ENCODE peak calls at places on chromosomes 16 and 17, in four cellular contexts. A is GM23338, R is A673, J is neural progenitor cell. P is an unnamed sample.

GRCh38 chr17:57442914-57443571 is 186.7 kb downstream of the MSI2 start:
- DNase-seq in J (no peak), R (no peak), A (no peak), P (no peak)

GRCh38 chr16:10876799-10877341 is at the start of gene CIITA:
- DNase-seq in J (no peak), A (peak), R (peak), P (peak)

GRCh38 chr16:56715128-56715527 is 14.8 kb upstream of the NUP93 start:
- DNase-seq in J (no peak), R (no peak), A (no peak), P (no peak)

GRCh38 chr16:68644715-68645493 is at the start of gene CDH3:
- DNase-seq in R (peak), A (peak), J (peak), P (peak)

GRCh38 chr16:29030086-29030840 is 45.4 kb downstream of the LAT start:
- DNase-seq in R (no peak), A (no peak), J (no peak), P (no peak)

GRCh38 chr17:80361495-80362220 is 53.3 kb upstream of the ENDOV start:
- DNase-seq in J (peak), A (peak), R (peak), P (no peak)

GRCh38 chr16:85402910-85403692 is 210.0 kb upstream of the GSE1 start:
- DNase-seq in A (peak), J (no peak), R (peak), P (no peak)

GRCh38 chr16:71474864-71475263 is 12.8 kb upstream of the ZNF23 start:
- DNase-seq in A (no peak), R (no peak), J (no peak), P (no peak)

GRCh38 chr16:57196753-57197152 is 10.6 kb downstream of the RSPRY1 start:
- DNase-seq in A (no peak), R (no peak), J (no peak), P (no peak)

GRCh38 chr16:30721606-30722005 is 22.6 kb downstream of the SRCAP start:
- DNase-seq in R (no peak), A (no peak), J (no peak), P (no peak)

GRCh38 chr17:11023639-11024479 is 186.0 kb upstream of the PIRT start:
- DNase-seq in R (no peak), A (no peak), J (no peak), P (no peak)

GRCh38 chr17:65855245-65855644 is 293.8 kb upstream of the AXIN2 start:
- DNase-seq in R (no peak), J (no peak), A (peak), P (peak)

GRCh38 chr17:55547027-55547670 is 35.9 kb upstream of the SMIM36 start:
- DNase-seq in R (peak), J (no peak), A (no peak), P (no peak)

GRCh38 chr17:71900830-71901229 is 220.0 kb upstream of the SOX9 start:
- DNase-seq in R (no peak), J (no peak), A (no peak), P (peak)

GRCh38 chr17:80261159-80261894 is 675 bp downstream of the RNF213 start:
- DNase-seq in A (peak), R (peak), J (peak), P (peak)

GRCh38 chr17:36824678-36825091 is 112.6 kb upstream of the LHX1 start:
- DNase-seq in A (no peak), R (no peak), J (no peak), P (no peak)

GRCh38 chr17:38449364-38449763 is 21.1 kb downstream of the ARHGAP23 start:
- DNase-seq in R (no peak), J (no peak), A (peak), P (peak)

GRCh38 chr17:67911038-67911782 is 85.1 kb downstream of the C17orf58 start:
- DNase-seq in R (no peak), A (no peak), J (no peak), P (no peak)

GRCh38 chr16:66930189-66930588 is 4.0 kb downstream of the CIAO2B start:
- DNase-seq in R (no peak), J (no peak), A (no peak), P (peak)

GRCh38 chr17:69220098-69220497 is 8.5 kb downstream of the ABCA10 start:
- DNase-seq in R (no peak), A (no peak), J (no peak), P (no peak)

GRCh38 chr16:67104845-67105244 is 4.9 kb upstream of the PHAF1 start:
- DNase-seq in R (no peak), J (no peak), A (no peak), P (peak)

GRCh38 chr17:81427446-81428120 is 32.3 kb downstream of the BAHCC1 start:
- DNase-seq in J (peak), A (no peak), R (peak), P (no peak)

GRCh38 chr16:81896902-81897301 is 114.4 kb downstream of the SDR42E1 start:
- DNase-seq in J (no peak), R (no peak), A (no peak), P (no peak)

GRCh38 chr17:47066095-47066494 is 87.0 kb upstream of the RPRML start:
- DNase-seq in R (no peak), J (peak), A (peak), P (no peak)

GRCh38 chr17:28745052-28745776 is 1.4 kb downstream of the TRAF4 start:
- DNase-seq in A (peak), R (peak), J (peak), P (no peak)

GRCh38 chr16:85759631-85760419 is 8.9 kb upstream of the C16orf74 start:
- DNase-seq in J (no peak), A (peak), R (no peak), P (peak)

GRCh38 chr16:72371307-72372081 is 199.5 kb upstream of the PMFBP1 start:
- DNase-seq in A (peak), R (no peak), J (peak), P (peak)

GRCh38 chr16:3349175-3349574 is 6.5 kb upstream of the OR2C1 start:
- DNase-seq in J (no peak), R (no peak), A (no peak), P (no peak)
- H3K4me3 ChIP-seq in J (no peak), R (no peak), A (no peak), P (no peak)

DNA sequence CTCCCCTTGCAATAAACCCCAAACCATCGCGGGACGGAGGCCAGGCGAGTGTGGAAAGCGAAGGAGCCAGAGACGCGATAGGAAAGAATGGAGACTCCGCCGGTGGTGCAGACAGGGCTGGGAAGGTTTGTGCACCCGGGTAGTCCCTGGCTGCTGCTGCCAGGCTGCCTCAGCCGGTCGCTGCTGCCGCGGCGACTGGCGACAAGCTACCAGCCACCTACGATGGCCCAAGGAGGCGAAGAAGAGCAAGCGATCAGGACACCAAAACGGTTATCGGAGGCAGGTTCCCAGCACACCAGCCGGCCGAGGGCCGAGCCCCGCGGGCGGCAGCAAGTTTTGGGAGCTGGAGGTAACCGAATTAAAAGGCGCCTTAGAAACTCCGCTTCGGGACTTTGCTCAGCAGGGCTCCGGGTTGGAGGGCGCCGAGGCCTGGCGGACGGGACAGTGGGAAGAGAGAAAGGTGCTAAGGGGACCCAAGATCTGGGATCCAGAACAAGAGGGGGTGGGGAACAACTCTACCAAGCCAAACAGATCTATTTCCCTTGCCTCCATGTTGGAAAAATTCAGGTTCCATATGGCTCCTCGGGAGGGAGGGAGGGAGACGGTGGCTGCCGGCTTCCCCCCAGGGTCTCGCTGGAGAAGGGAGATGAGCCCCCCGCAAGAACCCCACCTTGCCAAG is 9.6 kb upstream of the HOXB2 start:
- DNase-seq in R (peak), J (peak), A (peak), P (peak)
- TF ChIP-seq EZH2 in R (no peak), J (peak), A (peak), P (no peak)

DNA sequence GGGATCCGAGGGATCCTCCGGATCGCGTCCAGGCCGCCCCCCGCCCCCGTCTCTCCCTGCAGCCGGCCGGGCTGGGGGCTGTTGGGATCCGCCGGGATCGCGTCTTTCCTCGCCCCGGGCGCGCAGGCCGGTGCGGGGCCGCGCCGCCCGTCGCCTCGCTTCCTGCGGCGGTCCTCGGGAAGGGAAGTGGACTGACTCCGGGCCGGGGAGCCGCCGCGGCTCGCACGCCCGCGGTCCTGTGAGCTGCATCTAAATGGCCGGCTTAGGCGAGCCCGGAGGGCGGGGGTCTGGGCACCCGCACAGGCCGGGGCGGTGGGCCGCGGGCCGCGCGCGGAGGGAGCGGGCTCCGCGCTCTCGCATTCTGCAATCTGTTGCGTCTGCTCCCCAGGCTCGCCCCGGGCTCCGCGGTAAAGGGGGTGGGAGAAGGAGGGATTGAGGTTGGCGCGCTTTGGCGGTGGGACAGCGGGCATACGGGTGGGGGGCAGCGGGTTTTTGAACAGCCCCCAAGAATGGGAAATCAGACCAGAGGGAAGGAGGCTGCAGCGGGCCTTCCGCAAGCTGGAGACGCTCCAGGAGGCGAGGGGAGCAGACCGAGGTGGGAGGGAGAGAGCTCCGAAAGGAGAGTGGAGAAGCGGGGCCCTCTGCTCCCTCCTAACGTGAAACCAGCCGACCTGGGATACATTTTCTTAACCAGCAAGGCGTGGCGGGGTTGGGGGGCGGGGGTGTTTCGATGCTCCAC is 2.2 kb downstream of the TMEM132E start:
- DNase-seq in J (peak), A (peak), R (no peak), P (no peak)
- H3K4me3 ChIP-seq in J (peak), A (peak), R (peak), P (no peak)

GRCh38 chr16:12902511-12903324 is 1.3 kb downstream of the SHISA9 start:
- DNase-seq in R (no peak), J (peak), A (peak), P (peak)
- TF ChIP-seq EZH2 in R (peak), J (peak), A (no peak), P (no peak)

GRCh38 chr16:78478267-78478821 is 378.9 kb downstream of the WWOX start:
- DNase-seq in A (peak), R (peak), J (peak), P (no peak)

GRCh38 chr16:78479723-78480122 is 380.3 kb downstream of the WWOX start:
- DNase-seq in R (no peak), J (no peak), A (no peak), P (no peak)

GRCh38 chr16:78469787-78470186 is 370.3 kb downstream of the WWOX start:
- DNase-seq in A (no peak), R (no peak), J (no peak), P (no peak)

GRCh38 chr16:78473031-78473699 is 373.7 kb downstream of the WWOX start:
- DNase-seq in R (no peak), J (no peak), A (no peak), P (no peak)

GRCh38 chr16:78474762-78475161 is 375.3 kb downstream of the WWOX start:
- DNase-seq in R (no peak), A (no peak), J (no peak), P (no peak)
- H3K4me3 ChIP-seq in R (no peak), A (no peak), J (no peak), P (no peak)

GRCh38 chr17:48613862-48614694 is 1.0 kb downstream of the HOXB8 start:
- DNase-seq in R (peak), A (peak), J (peak), P (no peak)
- TF ChIP-seq EZH2 in R (no peak), A (peak), J (peak), P (no peak)

GRCh38 chr17:1201132-1201702 is 21.4 kb upstream of the ABR start:
- DNase-seq in J (no peak), A (no peak), R (no peak), P (no peak)

GRCh38 chr17:1203967-1204291 is 24.1 kb upstream of the ABR start:
- DNase-seq in R (no peak), J (no peak), A (peak), P (no peak)

GRCh38 chr17:1206016-1206787 is 26.4 kb upstream of the ABR start:
- DNase-seq in A (no peak), J (no peak), R (no peak), P (no peak)

GRCh38 chr17:1200440-1200839 is 20.7 kb upstream of the ABR start:
- DNase-seq in J (no peak), A (no peak), R (no peak), P (no peak)

DNA sequence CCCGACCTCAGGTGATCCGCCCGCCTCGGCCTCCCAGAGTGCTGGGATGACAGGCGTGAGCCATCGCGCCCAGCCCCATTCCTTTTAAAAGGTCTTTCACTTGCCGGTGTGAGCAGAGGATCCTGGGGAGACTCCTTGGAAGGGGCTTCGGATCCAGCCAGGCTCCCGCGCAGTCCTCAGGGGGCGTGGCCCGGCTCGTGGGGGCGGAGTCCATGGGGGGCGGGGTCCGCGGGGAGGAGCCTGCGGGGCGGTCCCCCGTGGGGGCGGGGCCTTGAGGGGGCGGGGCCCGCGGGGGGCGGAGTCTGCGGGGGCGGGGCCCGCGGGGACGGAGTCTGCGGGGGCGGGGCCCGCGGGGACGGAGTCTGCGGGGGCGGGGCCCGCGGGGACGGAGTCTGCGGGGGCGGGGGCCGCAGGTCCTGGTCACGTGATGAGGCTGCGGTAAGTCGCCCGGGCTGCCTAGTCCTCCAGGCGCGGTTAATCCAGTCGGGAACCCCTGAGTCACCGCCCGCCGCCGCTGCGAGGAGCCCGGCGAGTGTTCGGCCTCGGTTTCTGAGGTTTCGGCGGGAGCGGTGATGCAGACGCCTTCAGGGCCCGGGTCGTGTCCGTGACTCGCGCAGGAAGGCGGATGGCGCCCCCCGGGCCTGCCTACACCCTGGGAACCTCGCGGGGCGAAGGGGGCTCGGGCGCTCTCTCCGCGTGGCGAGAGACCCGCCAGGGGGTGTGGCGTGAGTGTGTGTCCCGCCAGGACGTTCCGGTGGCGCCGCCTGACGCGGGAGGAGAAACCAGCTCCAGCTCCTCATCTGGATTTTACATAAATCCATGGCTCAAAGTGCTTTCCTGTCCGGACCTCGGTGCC is 23.6 kb upstream of the ABR start:
- DNase-seq in R (peak), A (peak), J (peak), P (peak)
- H3K4me3 ChIP-seq in R (peak), A (peak), J (peak), P (peak)

GRCh38 chr16:19167710-19168172 is 299 bp upstream of the SYT17 start:
- DNase-seq in A (peak), R (peak), J (peak), P (peak)

GRCh38 chr16:19169081-19169639 is 1.1 kb downstream of the SYT17 start:
- DNase-seq in R (no peak), A (peak), J (no peak), P (no peak)

GRCh38 chr16:19170043-19170655 is 2.1 kb downstream of the SYT17 start:
- DNase-seq in R (no peak), J (no peak), A (no peak), P (no peak)

GRCh38 chr16:19166500-19166899 is 1.5 kb upstream of the SYT17 start:
- DNase-seq in R (no peak), J (no peak), A (no peak), P (peak)

GRCh38 chr16:19168173-19169080 is at the start of gene SYT17:
- DNase-seq in R (no peak), J (peak), A (peak), P (no peak)
- TF ChIP-seq EZH2 in R (peak), J (peak), A (no peak), P (no peak)

GRCh38 chr16:64621616-64622015 is 500.2 kb downstream of the CDH11 start:
- DNase-seq in R (no peak), J (no peak), A (no peak), P (no peak)

GRCh38 chr16:64615647-64616280 is 506.1 kb downstream of the CDH11 start:
- DNase-seq in A (peak), J (peak), R (peak), P (no peak)
- H3K4me3 ChIP-seq in A (no peak), J (no peak), R (no peak), P (no peak)

P was measured in PC-9.